ENCODE peak calls at places on chromosome 6, in eight cellular contexts. V, J, K, S, Q, Z, I and E are unnamed samples. For H3K9me3, the result is how much of the 10 kb centered on the place peaks cover.

GRCh38 chr6:35173068-35174042 is 32.2 kb upstream of the TCP11 start:
- DNase-seq in V (no peak), S (no peak), J (no peak), K (no peak), I (no peak), Z (no peak), Q (no peak), E (no peak)

GRCh38 chr6:1575213-1576041 is 34.3 kb upstream of the FOXC1 start:
- DNase-seq in K (no peak), Z (no peak), J (no peak), I (no peak), S (no peak), Q (no peak), V (peak), E (peak)

GRCh38 chr6:163725008-163725941 is 310.8 kb downstream of the QKI start:
- DNase-seq in K (no peak), Q (no peak), Z (no peak), J (peak), I (no peak), S (no peak), V (no peak), E (no peak)

GRCh38 chr6:85130743-85131142 is 319.1 kb upstream of the NT5E start:
- DNase-seq in Q (no peak), K (no peak), S (no peak), V (no peak), J (no peak), I (no peak), Z (no peak), E (no peak)

GRCh38 chr6:139713911-139714527 is 339.6 kb upstream of the CITED2 start:
- DNase-seq in K (no peak), J (no peak), I (no peak), Z (peak), Q (no peak), S (no peak), V (no peak), E (no peak)

GRCh38 chr6:55794136-55794812 is 81.1 kb downstream of the BMP5 start:
- DNase-seq in Z (no peak), J (no peak), S (no peak), Q (no peak), V (no peak), K (no peak), I (no peak), E (no peak)

GRCh38 chr6:95923518-95923917 is 92.3 kb upstream of the FUT9 start:
- DNase-seq in Q (no peak), I (no peak), J (no peak), Z (peak), S (no peak), K (peak), V (no peak), E (no peak)

GRCh38 chr6:20978176-20978614 is 443.9 kb downstream of the CDKAL1 start:
- DNase-seq in Z (no peak), I (no peak), V (no peak), S (no peak), K (no peak), Q (no peak), J (no peak), E (no peak)

GRCh38 chr6:44856495-44856878 is 469.0 kb downstream of the CDC5L start:
- DNase-seq in I (no peak), V (no peak), S (no peak), Q (no peak), Z (no peak), K (no peak), J (no peak), E (no peak)

GRCh38 chr6:158358450-158359077 is 46.3 kb downstream of the TULP4 start:
- DNase-seq in V (peak), K (peak), Z (no peak), J (peak), Q (no peak), S (no peak), I (no peak), E (no peak)

GRCh38 chr6:157221049-157221816 is 102.1 kb downstream of the TMEM242 start:
- DNase-seq in Z (peak), J (peak), S (peak), V (peak), I (no peak), Q (peak), K (peak), E (peak)

GRCh38 chr6:168411130-168411529 is 29.9 kb upstream of the SMOC2 start:
- DNase-seq in V (no peak), Q (no peak), I (no peak), Z (no peak), K (no peak), J (no peak), S (no peak), E (no peak)

GRCh38 chr6:152897807-152898399 is 84.9 kb downstream of the FBXO5 start:
- DNase-seq in V (peak), K (peak), J (peak), Z (peak), Q (peak), I (no peak), S (peak), E (peak)

GRCh38 chr6:127481628-127482027 is 22.4 kb upstream of the KIAA0408 start:
- DNase-seq in I (no peak), V (no peak), Z (peak), S (no peak), J (no peak), Q (no peak), K (no peak), E (no peak)

GRCh38 chr6:41162687-41163418 is at the start of gene TREM2:
- DNase-seq in S (no peak), K (no peak), Z (no peak), J (no peak), Q (no peak), V (peak), I (no peak), E (no peak)

GRCh38 chr6:13923527-13924145 is 1.1 kb upstream of the RNF182 start:
- DNase-seq in I (no peak), J (no peak), Q (no peak), V (no peak), S (no peak), Z (no peak), K (no peak), E (no peak)

GRCh38 chr6:66948106-66948505 is 1241.1 kb upstream of the EYS start:
- DNase-seq in V (no peak), S (no peak), Z (no peak), I (no peak), K (no peak), Q (no peak), J (no peak), E (no peak)

GRCh38 chr6:48016027-48016755 is 94.8 kb downstream of the PTCHD4 start:
- DNase-seq in J (no peak), I (no peak), Q (no peak), V (no peak), Z (no peak), S (no peak), K (no peak), E (no peak)

GRCh38 chr6:7705483-7705882 is 20.4 kb upstream of the BMP6 start:
- DNase-seq in S (no peak), Q (no peak), Z (no peak), I (no peak), K (no peak), J (no peak), V (no peak), E (no peak)

GRCh38 chr6:136677344-136677743 is 114.9 kb downstream of the MAP3K5 start:
- DNase-seq in K (no peak), I (no peak), J (no peak), S (no peak), V (no peak), Z (no peak), Q (no peak), E (no peak)

GRCh38 chr6:70839286-70840266 is 117.3 kb downstream of the B3GAT2 start:
- DNase-seq in S (no peak), K (no peak), V (no peak), Q (no peak), Z (no peak), J (no peak), I (no peak), E (no peak)

GRCh38 chr6:138538390-138539031 is 39.2 kb upstream of the NHSL1 start:
- DNase-seq in S (no peak), Z (no peak), I (no peak), J (no peak), Q (no peak), V (no peak), K (no peak), E (peak)

GRCh38 chr6:33410711-33411631 is at the start of gene PHF1:
- DNase-seq in K (peak), J (peak), S (peak), Q (peak), Z (no peak), V (peak), I (no peak), E (no peak)

GRCh38 chr6:137044366-137045220 is at the start of gene IL20RA:
- DNase-seq in Q (peak), Z (no peak), I (no peak), V (peak), S (peak), J (peak), K (peak), E (peak)

GRCh38 chr6:143878272-143878760 is 14.0 kb downstream of the ZC2HC1B start:
- DNase-seq in K (no peak), V (no peak), I (no peak), J (no peak), Q (no peak), Z (peak), S (no peak), E (no peak)

GRCh38 chr6:110039996-110040383 is 61.9 kb downstream of the GPR6 start:
- DNase-seq in V (peak), S (no peak), J (peak), K (peak), Q (peak), Z (peak), I (no peak), E (no peak)

GRCh38 chr6:70166088-70166958 is 136.6 kb downstream of the COL9A1 start:
- DNase-seq in I (no peak), S (peak), Q (peak), K (peak), J (peak), Z (peak), V (peak), E (peak)

GRCh38 chr6:90411292-90411781 is 114.7 kb upstream of the BACH2 start:
- DNase-seq in S (no peak), K (peak), V (no peak), Q (no peak), Z (peak), I (no peak), J (no peak), E (no peak)

GRCh38 chr6:151067684-151068596 is 171.8 kb upstream of the AKAP12 start:
- DNase-seq in J (no peak), Z (peak), I (no peak), S (peak), V (peak), K (peak), Q (peak), E (no peak)

DNA sequence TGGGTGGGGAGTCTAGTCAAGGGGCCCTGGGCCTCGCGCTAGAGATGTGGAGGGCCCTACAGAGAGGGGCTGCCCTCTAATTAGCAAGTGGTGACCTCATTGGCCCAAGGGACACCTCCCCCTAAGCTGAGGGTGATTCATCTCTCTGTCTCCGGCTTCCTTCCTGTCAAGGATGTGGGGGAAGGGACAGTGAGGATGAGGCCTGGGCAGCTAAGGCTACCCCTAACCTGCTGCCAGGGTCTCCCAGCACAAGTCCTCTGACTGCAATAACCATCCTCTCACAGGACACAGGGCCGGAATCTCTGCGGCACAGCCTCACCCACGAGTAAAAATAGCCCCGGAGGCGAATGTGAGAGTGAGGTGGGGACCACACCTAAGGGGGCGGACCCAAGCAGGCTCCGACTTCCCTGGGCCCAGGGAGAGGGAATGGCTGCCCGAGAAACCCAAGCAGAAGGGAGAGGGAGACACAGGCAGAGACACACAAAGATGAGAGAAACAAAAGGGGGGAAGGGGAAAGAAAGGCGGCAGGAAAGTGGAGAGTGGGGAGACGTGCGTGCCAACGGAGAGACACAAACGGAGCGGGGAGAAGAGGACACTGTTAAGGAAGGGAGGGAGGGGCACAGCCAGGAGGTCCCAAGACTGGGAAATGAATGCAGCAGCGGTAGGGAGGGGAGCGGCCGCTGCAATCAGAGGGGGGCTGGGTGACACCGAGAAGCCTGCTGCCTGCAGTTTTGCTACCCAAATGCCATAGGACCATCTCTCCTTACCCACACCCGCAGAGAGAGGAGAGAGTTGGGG is 1.4 kb downstream of the CLIC1 start:
- DNase-seq in J (peak), S (peak), V (peak), K (peak), Z (peak), I (no peak), Q (peak), E (peak)
- TF ChIP-seq POLR2A in J (no peak), S (peak), V (no peak), K (no peak), Z (no peak), I (no peak), Q (peak), E (no peak)

DNA sequence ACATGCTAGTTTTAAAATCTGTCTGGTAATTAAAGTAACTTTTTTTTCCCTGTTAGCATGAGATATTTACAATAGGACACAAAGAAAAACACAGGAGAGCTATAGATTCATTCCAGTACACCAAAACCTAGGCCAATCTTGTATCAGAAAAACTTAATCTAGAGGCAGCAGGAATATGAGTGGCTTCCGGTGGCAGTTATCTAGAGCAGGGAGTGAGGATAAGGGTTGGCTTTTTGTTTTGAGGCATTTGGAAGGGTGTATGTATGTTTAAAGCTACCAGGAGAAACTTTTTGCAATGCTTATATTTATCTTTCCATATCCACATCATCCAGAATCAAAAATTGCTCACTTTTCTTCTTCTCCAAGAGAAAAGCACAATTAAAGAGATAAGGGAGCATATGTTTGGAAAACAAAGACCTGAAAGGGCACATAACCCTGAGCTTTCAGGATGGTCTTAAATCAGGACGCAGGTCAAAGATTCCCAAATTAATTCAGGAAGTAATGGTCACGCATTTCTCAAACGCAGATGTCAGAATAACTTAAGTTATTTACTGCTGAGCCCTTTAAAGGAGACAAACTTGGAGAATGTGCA is 13.1 kb downstream of the TFAP2A start:
- DNase-seq in I (no peak), V (no peak), K (no peak), J (no peak), Q (no peak), S (no peak), Z (no peak), E (no peak)
- H3K4me3 ChIP-seq in I (no peak), V (no peak), K (no peak), J (no peak), Q (no peak), S (no peak), Z (no peak), E (no peak)

GRCh38 chr6:131054392-131055250 is 8.4 kb downstream of the EPB41L2 start:
- DNase-seq in I (no peak), S (no peak), J (no peak), Q (no peak), Z (peak), V (no peak), K (no peak), E (no peak)
- H3K9me3 ChIP-seq in I (under half), S (under half), J (under half), Q (under half), Z (under half), V (under half), K (under half), E (under half)

DNA sequence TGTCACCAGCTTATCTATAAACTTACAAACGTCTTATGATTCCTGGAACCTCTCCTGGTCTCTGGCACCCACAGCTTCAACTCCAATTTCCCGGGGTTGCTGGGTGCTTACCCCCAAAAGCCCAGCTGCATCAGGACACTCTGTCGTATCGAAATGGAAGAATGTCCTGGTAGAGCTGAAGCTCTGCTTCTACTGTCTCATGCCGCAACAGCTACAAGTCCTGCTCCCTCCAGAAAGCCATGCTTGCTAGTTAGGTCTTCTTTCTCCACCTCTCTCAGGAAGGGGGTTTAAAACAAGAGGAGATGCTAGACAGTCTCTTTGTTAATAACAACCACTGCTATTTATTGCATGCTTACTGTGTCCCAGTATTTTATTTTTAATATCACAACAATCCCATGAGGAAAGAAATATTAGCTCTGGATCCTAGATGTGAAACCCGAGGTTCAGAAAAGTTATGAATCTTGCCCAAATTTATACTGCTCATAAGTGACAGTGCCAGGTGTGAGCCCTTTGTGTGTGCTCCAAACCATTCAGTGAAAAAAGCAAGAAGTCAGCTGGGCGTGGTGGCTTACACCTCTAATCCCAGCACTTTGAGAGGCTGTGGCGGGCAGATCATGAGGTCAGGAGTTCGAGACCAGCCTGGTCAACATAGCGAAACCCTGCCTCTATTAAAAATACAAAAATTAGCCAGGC is 82.3 kb upstream of the GCM1 start:
- DNase-seq in I (no peak), S (no peak), Z (no peak), V (no peak), J (no peak), Q (no peak), K (no peak), E (no peak)
- TF ChIP-seq POLR2A in I (no peak), S (no peak), Z (no peak), V (no peak), J (no peak), Q (no peak), K (no peak), E (no peak)

GRCh38 chr6:26459023-26459810 is 1.5 kb downstream of the BTN2A1 start:
- DNase-seq in V (no peak), Q (no peak), S (no peak), I (no peak), Z (no peak), J (no peak), K (no peak), E (no peak)
- H3K4me3 ChIP-seq in V (no peak), Q (peak), S (no peak), I (no peak), Z (peak), J (peak), K (peak), E (peak)

GRCh38 chr6:82484737-82485650 is 121.4 kb downstream of the TPBG start:
- DNase-seq in V (no peak), S (no peak), K (no peak), Z (no peak), J (no peak), Q (no peak), I (no peak), E (no peak)
- H3K9me3 ChIP-seq in V (under half), S (under half), K (under half), Z (under half), J (under half), Q (under half), I (under half), E (under half)

DNA sequence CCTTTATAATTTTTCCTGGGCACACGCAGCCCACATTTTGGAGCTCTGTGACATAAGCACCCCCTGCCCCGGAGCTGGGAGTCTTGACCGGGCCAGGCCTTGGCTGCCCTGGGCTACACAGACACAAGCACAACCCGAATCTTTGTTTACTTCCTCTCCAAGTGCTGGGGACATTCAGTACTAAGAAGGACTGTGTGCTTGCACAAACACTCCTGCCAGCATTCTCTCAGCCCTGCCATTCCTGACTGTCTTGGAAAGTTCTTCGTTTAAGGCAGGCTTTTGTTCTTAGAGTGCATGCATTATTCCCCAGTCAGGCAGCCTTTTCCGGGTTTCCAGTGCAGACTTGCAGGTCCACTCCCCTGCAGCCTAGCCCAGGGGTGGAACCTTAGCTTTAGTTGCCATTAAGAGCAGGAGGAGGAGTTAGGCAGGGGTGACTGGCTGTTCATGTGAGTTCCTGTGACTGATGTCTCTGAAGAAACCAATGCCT is 28.6 kb downstream of the FOXO3 start:
- DNase-seq in S (peak), J (peak), K (peak), Q (peak), V (peak), Z (peak), I (no peak), E (peak)
- TF ChIP-seq POLR2A in S (peak), J (no peak), K (no peak), Q (peak), V (no peak), Z (no peak), I (peak), E (peak)

GRCh38 chr6:121520337-121521163 is 85.1 kb downstream of the GJA1 start:
- DNase-seq in J (no peak), K (no peak), V (no peak), Z (peak), Q (no peak), S (no peak), I (no peak), E (no peak)

GRCh38 chr6:121523628-121524027 is 88.2 kb downstream of the GJA1 start:
- DNase-seq in S (no peak), I (no peak), Z (no peak), Q (no peak), K (no peak), V (no peak), J (no peak), E (no peak)

GRCh38 chr6:121522771-121523386 is 87.4 kb downstream of the GJA1 start:
- DNase-seq in Q (no peak), V (no peak), S (no peak), Z (no peak), K (no peak), J (no peak), I (no peak), E (no peak)

GRCh38 chr6:121521164-121521555 is 85.7 kb downstream of the GJA1 start:
- DNase-seq in I (no peak), Z (no peak), K (no peak), Q (no peak), J (no peak), S (no peak), V (no peak), E (no peak)

GRCh38 chr6:121522265-121522664 is 86.8 kb downstream of the GJA1 start:
- DNase-seq in Q (peak), Z (peak), J (no peak), V (no peak), I (no peak), S (peak), K (no peak), E (no peak)
- H3K4me3 ChIP-seq in Q (no peak), Z (no peak), J (no peak), V (no peak), I (no peak), S (peak), K (no peak), E (no peak)

GRCh38 chr6:135212020-135212806 is 31.1 kb downstream of the MYB start:
- DNase-seq in V (no peak), S (no peak), J (no peak), K (no peak), I (no peak), Q (no peak), Z (no peak), E (no peak)
- H3K9me3 ChIP-seq in V (under half), S (under half), J (under half), K (under half), I (under half), Q (under half), Z (under half), E (under half)